ENCODE peak calls at places on chromosome 20, in four cellular contexts. D is IMR-90, Q is endothelial cell of umbilical vein, O is K562. Z is an unnamed sample.

GRCh38 chr20:63359937-63360849 is 956 bp downstream of the CHRNA4 start:
- DNase-seq in D (no peak), Q (no peak), O (no peak), Z (no peak)

GRCh38 chr20:63085087-63085861 is 78.5 kb upstream of the BHLHE23 start:
- DNase-seq in D (no peak), Q (no peak), O (no peak), Z (no peak)

GRCh38 chr20:50321797-50322480 is 131.3 kb downstream of the CEBPB start:
- DNase-seq in D (peak), Q (no peak), O (no peak), Z (no peak)

GRCh38 chr20:13694420-13695150 is 55.9 kb upstream of the TASP1 start:
- DNase-seq in D (no peak), O (no peak), Q (no peak), Z (no peak)

GRCh38 chr20:18679020-18679419 is 91.2 kb downstream of the DTD1 start:
- DNase-seq in O (no peak), Q (no peak), D (peak), Z (no peak)

GRCh38 chr20:25023316-25023715 is 30.8 kb upstream of the APMAP start:
- DNase-seq in D (no peak), Q (no peak), O (no peak), Z (no peak)

GRCh38 chr20:56566621-56567020 is 33.6 kb downstream of the FAM209B start:
- DNase-seq in D (no peak), O (peak), Q (no peak), Z (no peak)

GRCh38 chr20:9087531-9088217 is 18.8 kb downstream of the PLCB4 start:
- DNase-seq in D (no peak), O (no peak), Q (no peak), Z (no peak)

GRCh38 chr20:41155267-41155666 is 17.9 kb downstream of the PLCG1 start:
- DNase-seq in O (no peak), D (peak), Q (no peak), Z (no peak)

GRCh38 chr20:41314386-41314785 is 3.1 kb downstream of the ZHX3 start:
- DNase-seq in D (no peak), Q (no peak), O (no peak), Z (no peak)

DNA sequence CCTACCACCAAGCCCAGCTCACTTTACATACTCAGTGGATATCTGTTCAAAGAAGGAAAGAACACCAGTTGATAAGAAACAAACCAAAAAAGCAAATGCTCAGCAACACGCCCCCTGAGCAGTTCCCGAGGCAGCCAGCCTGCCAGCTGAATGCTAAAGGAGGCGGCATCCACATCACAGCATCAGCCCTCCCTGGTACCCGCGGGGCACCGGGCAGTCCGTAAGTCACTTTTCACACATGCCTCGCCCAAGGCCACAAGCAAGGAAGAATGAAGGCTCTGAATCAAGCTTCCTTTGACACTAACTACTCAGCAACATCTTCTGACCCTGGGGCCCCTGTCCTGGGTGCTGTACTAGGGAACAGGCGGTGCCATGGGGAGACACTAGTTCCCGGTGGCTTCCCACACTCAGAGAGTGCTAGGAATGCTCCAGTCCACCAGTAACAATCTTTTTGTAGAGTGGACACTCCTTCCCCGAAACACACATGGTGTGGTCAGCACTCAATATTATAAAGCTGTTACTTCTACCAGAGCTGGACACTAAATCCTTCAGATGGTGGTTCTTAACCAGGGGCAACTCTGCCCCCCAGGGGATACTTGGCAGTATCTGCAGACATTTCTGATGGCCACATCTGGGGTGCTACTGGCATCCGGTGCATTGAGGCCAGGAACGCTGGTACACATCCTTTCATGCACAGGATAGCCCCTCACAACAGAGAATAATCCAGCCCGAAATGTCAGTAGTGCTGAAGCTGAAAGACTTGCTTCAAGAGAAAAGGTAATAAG is 124.6 kb downstream of the NFATC2 start:
- DNase-seq in D (no peak), O (no peak), Q (no peak), Z (no peak)
- TF ChIP-seq FOS in D (no peak), O (no peak), Q (no peak), Z (no peak)

GRCh38 chr20:33518071-33518470 is 28.2 kb downstream of the CBFA2T2 start:
- DNase-seq in Q (peak), O (no peak), D (peak), Z (no peak)
- TF ChIP-seq FOS in Q (peak), O (no peak), D (peak), Z (no peak)

GRCh38 chr20:54189630-54190029 is 15.8 kb upstream of the CYP24A1 start:
- DNase-seq in Q (no peak), D (no peak), O (no peak), Z (no peak)
- TF ChIP-seq FOS in Q (no peak), D (no peak), O (no peak), Z (no peak)

GRCh38 chr20:20740595-20740994 is 28.2 kb upstream of the RALGAPA2 start:
- DNase-seq in D (no peak), Q (no peak), O (no peak), Z (no peak)

GRCh38 chr20:20733943-20734342 is 21.5 kb upstream of the RALGAPA2 start:
- DNase-seq in D (no peak), O (no peak), Q (peak), Z (no peak)

GRCh38 chr20:20734475-20734948 is 22.1 kb upstream of the RALGAPA2 start:
- DNase-seq in D (no peak), O (no peak), Q (peak), Z (peak)

GRCh38 chr20:20736303-20736702 is 23.9 kb upstream of the RALGAPA2 start:
- DNase-seq in D (no peak), Q (no peak), O (no peak), Z (no peak)

GRCh38 chr20:20737158-20737557 is 24.7 kb upstream of the RALGAPA2 start:
- DNase-seq in O (no peak), Q (no peak), D (no peak), Z (no peak)
- TF ChIP-seq FOS in O (no peak), Q (no peak), D (no peak), Z (no peak)

GRCh38 chr20:62032606-62033368 is 32.9 kb downstream of the TAF4 start:
- DNase-seq in D (no peak), O (peak), Q (no peak), Z (no peak)
- TF ChIP-seq FOS in D (no peak), O (no peak), Q (no peak), Z (no peak)

GRCh38 chr20:58634818-58635665 is 16.0 kb upstream of the STX16 start:
- DNase-seq in O (peak), Q (no peak), D (peak), Z (no peak)
- TF ChIP-seq FOS in O (no peak), Q (no peak), D (no peak), Z (no peak)

DNA sequence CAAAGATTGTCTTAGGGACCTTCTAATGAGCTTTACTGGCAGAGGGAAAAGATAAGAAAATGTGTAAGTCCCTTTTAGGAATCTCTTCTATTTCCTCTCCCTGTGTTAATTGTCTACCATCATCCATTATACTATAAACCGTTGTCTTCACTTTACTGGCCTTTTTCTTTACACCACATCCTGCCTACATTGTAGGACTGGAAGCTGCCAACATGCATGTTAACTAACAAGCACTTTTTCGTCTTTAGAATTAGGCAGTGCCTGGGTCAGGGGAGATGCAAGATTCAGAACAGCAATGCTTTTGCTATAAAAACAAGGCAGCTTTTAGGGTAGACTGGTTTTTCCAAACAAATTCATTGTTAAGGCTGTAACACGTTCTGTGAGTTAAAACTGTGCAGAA is 11.0 kb upstream of the PKIG start:
- DNase-seq in D (no peak), Q (no peak), O (no peak), Z (no peak)
- TF ChIP-seq FOS in D (no peak), Q (no peak), O (no peak), Z (no peak)

DNA sequence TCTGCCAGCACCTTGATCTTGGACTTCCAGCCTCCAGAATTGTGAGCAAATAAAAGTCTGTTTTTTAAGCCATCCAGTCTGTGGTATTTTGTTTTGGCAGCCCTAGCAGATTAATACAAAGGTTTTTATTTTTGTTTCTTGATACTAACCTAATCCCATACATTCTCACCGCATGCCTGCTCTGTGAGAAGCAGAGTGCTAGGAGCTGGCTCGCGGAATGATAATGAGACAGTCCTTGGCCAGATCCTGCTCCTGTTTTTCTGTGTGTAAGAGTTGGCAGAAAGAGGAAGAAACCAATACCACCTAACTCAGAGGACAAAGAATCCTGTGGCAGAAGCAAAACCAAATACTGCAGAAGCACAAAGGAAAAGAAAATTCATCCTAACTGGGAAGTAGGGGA is 82.6 kb downstream of the KIF16B start:
- DNase-seq in O (no peak), D (no peak), Q (no peak), Z (no peak)
- TF ChIP-seq FOS in O (no peak), D (no peak), Q (no peak), Z (no peak)